ENCODE peak calls at places on chromosomes 7 and 10, in seven cellular contexts. T, J, R, V, H, Y and N are unnamed samples.

GRCh38 chr7:70116867-70117266 is 518.6 kb downstream of the AUTS2 start:
- DNase-seq in T (no peak), J (no peak), R (no peak), V (no peak), H (no peak), Y (no peak), N (no peak)

GRCh38 chr10:102582181-102582580 is 62.1 kb upstream of the TRIM8 start:
- DNase-seq in T (no peak), J (no peak), R (no peak), V (no peak), H (no peak), Y (no peak), N (no peak)

GRCh38 chr7:128867842-128868623 is 5.4 kb downstream of the ATP6V1F start:
- DNase-seq in T (peak), J (no peak), R (peak), V (peak), H (no peak), Y (no peak), N (no peak)

GRCh38 chr10:72490951-72491350 is 134.9 kb downstream of the MICU1 start:
- DNase-seq in T (peak), J (no peak), R (peak), V (no peak), H (no peak), Y (peak), N (no peak)

GRCh38 chr7:123846217-123846891 is 1.4 kb downstream of the HYAL4 start:
- DNase-seq in T (peak), J (no peak), R (peak), V (no peak), H (no peak), Y (no peak), N (no peak)

GRCh38 chr7:120856198-120856597 is 1.7 kb downstream of the TSPAN12 start:
- DNase-seq in T (no peak), J (no peak), R (no peak), V (no peak), H (no peak), Y (no peak), N (no peak)

GRCh38 chr7:10325395-10325794 is 648.3 kb upstream of the PHF14 start:
- DNase-seq in T (no peak), J (no peak), R (no peak), V (no peak), H (no peak), Y (no peak), N (no peak)

GRCh38 chr7:128030999-128031681 is at the start of gene LRRC4:
- DNase-seq in T (peak), J (no peak), R (peak), V (no peak), H (peak), Y (no peak), N (no peak)

GRCh38 chr10:77355844-77356243 is 281.8 kb downstream of the KCNMA1 start:
- DNase-seq in T (peak), J (no peak), R (peak), V (no peak), H (peak), Y (no peak), N (no peak)

GRCh38 chr10:100562806-100563293 is 27.1 kb downstream of the HIF1AN start:
- DNase-seq in T (peak), J (no peak), R (peak), V (no peak), H (no peak), Y (peak), N (no peak)

GRCh38 chr10:13349776-13350274 is 1.7 kb upstream of the SEPHS1 start:
- DNase-seq in T (peak), J (no peak), R (peak), V (peak), H (no peak), Y (peak), N (no peak)

GRCh38 chr7:45979275-45980180 is 58.5 kb upstream of the IGFBP3 start:
- DNase-seq in T (no peak), J (no peak), R (no peak), V (no peak), H (no peak), Y (no peak), N (no peak)

GRCh38 chr7:110170762-110171161 is 920.2 kb upstream of the LRRN3 start:
- DNase-seq in T (no peak), J (no peak), R (peak), V (no peak), H (no peak), Y (no peak), N (no peak)

GRCh38 chr7:101436226-101436745 is 73.6 kb downstream of the COL26A1 start:
- DNase-seq in T (no peak), J (no peak), R (no peak), V (no peak), H (no peak), Y (no peak), N (no peak)

GRCh38 chr7:53426145-53426750 is 390.8 kb downstream of the POM121L12 start:
- DNase-seq in T (no peak), J (no peak), R (no peak), V (no peak), H (no peak), Y (no peak), N (no peak)

GRCh38 chr7:27689045-27689877 is 26.6 kb upstream of the HIBADH start:
- DNase-seq in T (peak), J (no peak), R (no peak), V (peak), H (peak), Y (peak), N (no peak)

GRCh38 chr7:101974365-101974764 is 156.9 kb downstream of the CUX1 start:
- DNase-seq in T (no peak), J (no peak), R (no peak), V (no peak), H (no peak), Y (no peak), N (no peak)

GRCh38 chr10:55160904-55161303 is 359.9 kb upstream of the PCDH15 start:
- DNase-seq in T (peak), J (no peak), R (no peak), V (no peak), H (no peak), Y (no peak), N (no peak)

GRCh38 chr7:92888-93672 is 99.3 kb upstream of the FAM20C start:
- DNase-seq in T (no peak), J (no peak), R (no peak), V (no peak), H (no peak), Y (no peak), N (no peak)

GRCh38 chr10:104273291-104273690 is 4.3 kb downstream of the GSTO2 start:
- DNase-seq in T (no peak), J (no peak), R (no peak), V (no peak), H (no peak), Y (no peak), N (no peak)

GRCh38 chr10:35133586-35133985 is 6.9 kb downstream of the CREM start:
- DNase-seq in T (no peak), J (no peak), R (no peak), V (no peak), H (no peak), Y (no peak), N (no peak)

GRCh38 chr10:91887075-91887899 is 22.0 kb downstream of the FGFBP3 start:
- DNase-seq in T (no peak), J (no peak), R (peak), V (peak), H (no peak), Y (peak), N (no peak)

GRCh38 chr10:80461208-80462183 is 7.4 kb downstream of the TSPAN14 start:
- DNase-seq in T (peak), J (no peak), R (no peak), V (peak), H (no peak), Y (peak), N (no peak)

GRCh38 chr10:124725791-124726190 is 18.4 kb downstream of the FAM53B start:
- DNase-seq in T (no peak), J (no peak), R (no peak), V (no peak), H (no peak), Y (no peak), N (no peak)

GRCh38 chr7:138934861-138935260 is 46.3 kb downstream of the KIAA1549 start:
- DNase-seq in T (peak), J (no peak), R (peak), V (no peak), H (no peak), Y (peak), N (no peak)

GRCh38 chr10:44960098-44960480 is 487 bp downstream of the RASSF4 start:
- DNase-seq in T (no peak), J (no peak), R (no peak), V (no peak), H (no peak), Y (no peak), N (no peak)

GRCh38 chr7:44213872-44214595 is 13.3 kb downstream of the YKT6 start:
- DNase-seq in T (peak), J (no peak), R (peak), V (no peak), H (no peak), Y (peak), N (peak)

GRCh38 chr10:86299562-86299961 is 67.0 kb downstream of the GRID1 start:
- DNase-seq in T (no peak), J (no peak), R (no peak), V (no peak), H (no peak), Y (no peak), N (peak)

GRCh38 chr7:27235387-27236052 is 7.1 kb upstream of the EVX1 start:
- DNase-seq in T (peak), J (no peak), R (no peak), V (peak), H (no peak), Y (peak), N (no peak)

GRCh38 chr10:127563718-127564553 is 14.8 kb downstream of the NPS start:
- DNase-seq in T (no peak), J (no peak), R (no peak), V (peak), H (no peak), Y (peak), N (no peak)

GRCh38 chr10:15440204-15440711 is 69.2 kb upstream of the FAM171A1 start:
- DNase-seq in T (no peak), J (no peak), R (no peak), V (no peak), H (no peak), Y (no peak), N (no peak)

GRCh38 chr10:129161184-129161583 is 305.9 kb upstream of the MGMT start:
- DNase-seq in T (peak), J (no peak), R (no peak), V (no peak), H (no peak), Y (peak), N (no peak)

GRCh38 chr10:116098411-116099019 is 174.5 kb downstream of the GFRA1 start:
- DNase-seq in T (no peak), J (no peak), R (no peak), V (no peak), H (no peak), Y (no peak), N (no peak)

GRCh38 chr7:119172043-119172442 is 947.5 kb downstream of the ANKRD7 start:
- DNase-seq in T (no peak), J (no peak), R (no peak), V (no peak), H (no peak), Y (no peak), N (no peak)

GRCh38 chr7:111992601-111993000 is 213.6 kb downstream of the DOCK4 start:
- DNase-seq in T (no peak), J (no peak), R (peak), V (no peak), H (no peak), Y (no peak), N (no peak)

GRCh38 chr10:84140036-84140379 is 699 bp downstream of the GHITM start:
- DNase-seq in T (no peak), J (no peak), R (peak), V (peak), H (no peak), Y (no peak), N (no peak)

GRCh38 chr10:6385683-6386082 is 183.0 kb downstream of the PFKFB3 start:
- DNase-seq in T (peak), J (no peak), R (peak), V (no peak), H (no peak), Y (no peak), N (no peak)

GRCh38 chr10:97722980-97723379 is 9.4 kb downstream of the MARVELD1 start:
- DNase-seq in T (no peak), J (no peak), R (no peak), V (no peak), H (no peak), Y (peak), N (no peak)

GRCh38 chr7:155395176-155395797 is 62.6 kb upstream of the EN2 start:
- DNase-seq in T (no peak), J (no peak), R (no peak), V (no peak), H (no peak), Y (no peak), N (no peak)

GRCh38 chr7:108000875-108001758 is 1.8 kb downstream of the LAMB1 start:
- DNase-seq in T (peak), J (no peak), R (no peak), V (peak), H (no peak), Y (no peak), N (no peak)
- TF ChIP-seq CTCF in T (peak), J (no peak), R (no peak), V (no peak), H (peak), Y (no peak), N (peak)

GRCh38 chr7:149773446-149774236 is at the start of gene ZNF467:
- DNase-seq in T (no peak), J (no peak), R (no peak), V (peak), H (no peak), Y (peak), N (peak)
- TF ChIP-seq CTCF in T (no peak), J (no peak), R (no peak), V (no peak), H (no peak), Y (no peak), N (no peak)

GRCh38 chr10:63204667-63205391 is 71.7 kb downstream of the NRBF2 start:
- DNase-seq in T (no peak), J (no peak), R (no peak), V (no peak), H (no peak), Y (no peak), N (no peak)

GRCh38 chr10:63199716-63200115 is 66.6 kb downstream of the NRBF2 start:
- DNase-seq in T (no peak), J (no peak), R (no peak), V (no peak), H (no peak), Y (no peak), N (no peak)

GRCh38 chr10:63200416-63200815 is 67.3 kb downstream of the NRBF2 start:
- DNase-seq in T (no peak), J (no peak), R (no peak), V (no peak), H (no peak), Y (no peak), N (no peak)

GRCh38 chr10:63197304-63198092 is 64.4 kb downstream of the NRBF2 start:
- DNase-seq in T (no peak), J (no peak), R (peak), V (no peak), H (peak), Y (no peak), N (no peak)

GRCh38 chr10:63201118-63201517 is 68.0 kb downstream of the NRBF2 start:
- DNase-seq in T (no peak), J (no peak), R (no peak), V (no peak), H (no peak), Y (no peak), N (no peak)
- TF ChIP-seq CTCF in T (no peak), J (no peak), R (no peak), V (no peak), H (no peak), Y (no peak), N (no peak)

DNA sequence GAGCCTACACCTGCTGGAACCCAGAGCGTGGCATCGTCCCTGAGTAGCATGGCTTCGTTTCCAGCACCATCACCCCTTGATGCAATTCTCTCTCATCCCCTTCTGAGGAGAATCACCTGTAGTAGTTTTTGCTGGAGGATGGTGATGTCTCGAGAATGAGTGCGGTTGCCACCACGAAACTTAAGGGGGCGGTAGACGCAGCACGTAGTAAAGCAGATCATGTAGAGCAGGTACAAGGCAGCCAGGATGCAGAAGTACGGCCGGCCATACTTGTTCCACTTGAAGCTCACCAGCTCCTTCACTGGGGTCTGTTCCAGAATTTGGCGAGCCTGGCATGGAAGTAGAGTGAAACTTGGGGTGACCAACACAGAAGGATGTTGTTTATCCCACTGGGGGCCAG is 8.1 kb downstream of the TRPV5 start:
- DNase-seq in T (no peak), J (no peak), R (no peak), V (no peak), H (no peak), Y (peak), N (no peak)
- TF ChIP-seq CTCF in T (no peak), J (no peak), R (no peak), V (no peak), H (no peak), Y (no peak), N (no peak)

GRCh38 chr7:114925443-114925842 is 3.5 kb downstream of the MDFIC start:
- DNase-seq in T (no peak), J (no peak), R (no peak), V (no peak), H (peak), Y (no peak), N (no peak)
- TF ChIP-seq CTCF in T (no peak), J (no peak), R (no peak), V (no peak), H (no peak), Y (no peak), N (no peak)

GRCh38 chr7:24981544-24981951 is 1.6 kb upstream of the OSBPL3 start:
- DNase-seq in T (peak), J (peak), R (peak), V (peak), H (no peak), Y (peak), N (peak)

GRCh38 chr7:24979470-24979862 is 512 bp downstream of the OSBPL3 start:
- DNase-seq in T (peak), J (peak), R (no peak), V (peak), H (no peak), Y (peak), N (peak)

GRCh38 chr7:24978837-24979469 is 1.0 kb downstream of the OSBPL3 start:
- DNase-seq in T (peak), J (no peak), R (peak), V (no peak), H (no peak), Y (no peak), N (no peak)

GRCh38 chr7:24980695-24981543 is 941 bp upstream of the OSBPL3 start:
- DNase-seq in T (peak), J (no peak), R (no peak), V (peak), H (no peak), Y (no peak), N (no peak)

DNA sequence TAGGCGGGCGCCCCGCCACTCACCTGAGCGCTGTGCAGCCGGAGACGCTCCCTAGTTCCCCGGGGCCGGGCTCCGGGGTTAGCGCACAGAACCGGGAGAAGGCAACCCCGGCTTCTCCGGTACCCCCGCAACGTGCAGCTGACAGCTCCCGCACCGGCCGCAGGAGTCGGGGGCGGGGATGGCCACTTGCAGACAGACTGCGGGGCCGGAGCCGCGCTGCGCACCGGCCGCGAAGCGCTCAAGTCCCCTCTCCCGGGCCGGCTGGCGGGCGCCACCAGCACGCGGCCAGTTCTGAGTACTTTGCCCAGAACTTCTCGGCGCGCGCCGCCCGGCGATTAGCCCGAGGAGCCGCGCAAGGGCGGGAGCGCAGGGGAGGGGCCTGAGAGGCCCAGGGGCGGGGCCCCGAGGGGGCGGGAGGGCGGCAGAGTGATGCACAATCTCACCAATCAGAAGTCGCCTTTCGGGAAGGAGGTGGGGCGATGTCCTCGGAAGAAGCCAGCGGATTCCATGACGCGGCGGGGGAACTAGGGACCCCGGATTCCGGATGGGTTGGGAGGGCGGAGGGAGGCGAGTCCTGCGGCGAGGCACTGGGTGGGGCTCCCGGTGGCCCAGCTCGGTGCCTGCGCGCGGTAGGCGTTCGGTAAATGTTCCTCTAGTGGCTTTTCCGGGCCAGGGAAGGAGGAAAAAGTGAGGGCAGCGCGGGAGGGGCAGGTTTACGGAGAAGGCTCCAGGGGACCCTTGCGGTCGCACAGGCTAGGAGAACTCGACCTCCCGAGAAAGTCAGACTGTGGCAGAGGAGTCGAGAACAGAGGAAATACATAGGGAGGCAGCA is at the start of gene OSBPL3:
- DNase-seq in T (peak), J (peak), R (peak), V (peak), H (peak), Y (peak), N (peak)
- TF ChIP-seq CTCF in T (no peak), J (no peak), R (no peak), V (no peak), H (no peak), Y (no peak), N (no peak)